ENCODE peak calls at places on chromosome 15, in five cellular contexts. T is PC-3, E is HAP-1, W is pancreas, I is heart right ventricle. A is an unnamed sample. For H3K4me1 and H3K9me3, the result is how much of the 10 kb centered on the place peaks cover.

GRCh38 chr15:91948001-91948608 is 94.6 kb downstream of the SLCO3A1 start:
- DNase-seq in I (peak), W (peak), E (no peak), T (peak), A (no peak)

GRCh38 chr15:99454107-99454809 is 111.5 kb upstream of the MEF2A start:
- DNase-seq in W (no peak), I (no peak), T (no peak), E (peak), A (no peak)

GRCh38 chr15:45402955-45403892 is 24.9 kb upstream of the GATM start:
- DNase-seq in T (peak), E (peak), I (peak), W (peak), A (peak)

GRCh38 chr15:53985562-53985961 is 7.3 kb downstream of the UNC13C start:
- DNase-seq in T (no peak), W (no peak), I (no peak), E (no peak), A (no peak)

GRCh38 chr15:31977812-31978662 is 52.3 kb upstream of the CHRNA7 start:
- DNase-seq in I (peak), T (peak), E (peak), W (no peak), A (no peak)

GRCh38 chr15:39713846-39714245 is 68.8 kb downstream of the FSIP1 start:
- DNase-seq in I (no peak), E (no peak), T (no peak), W (no peak), A (no peak)

GRCh38 chr15:59177445-59177728 is 29.3 kb upstream of the LDHAL6B start:
- DNase-seq in I (no peak), E (no peak), T (no peak), W (no peak), A (no peak)

GRCh38 chr15:81887913-81888312 is 157.9 kb downstream of the MEX3B start:
- DNase-seq in E (no peak), T (peak), W (no peak), I (no peak), A (no peak)

GRCh38 chr15:78394981-78395619 is 42.9 kb upstream of the IREB2 start:
- DNase-seq in E (no peak), W (no peak), I (no peak), T (no peak), A (no peak)

GRCh38 chr15:39859609-39860008 is 60.5 kb downstream of the GPR176 start:
- DNase-seq in W (no peak), I (no peak), T (no peak), E (peak), A (no peak)

GRCh38 chr15:52524223-52525136 is 4.2 kb downstream of the MYO5A start:
- DNase-seq in I (no peak), T (no peak), W (no peak), E (no peak), A (no peak)

GRCh38 chr15:80568298-80568697 is 126.8 kb upstream of the ABHD17C start:
- DNase-seq in I (no peak), T (peak), W (no peak), E (no peak), A (no peak)

GRCh38 chr15:88636654-88637053 is 2.2 kb upstream of the ISG20 start:
- DNase-seq in W (no peak), T (no peak), I (no peak), E (no peak), A (no peak)
- H3K4me1 ChIP-seq in W (under half), T (under half), I (under half), E (under half), A (half or more)

DNA sequence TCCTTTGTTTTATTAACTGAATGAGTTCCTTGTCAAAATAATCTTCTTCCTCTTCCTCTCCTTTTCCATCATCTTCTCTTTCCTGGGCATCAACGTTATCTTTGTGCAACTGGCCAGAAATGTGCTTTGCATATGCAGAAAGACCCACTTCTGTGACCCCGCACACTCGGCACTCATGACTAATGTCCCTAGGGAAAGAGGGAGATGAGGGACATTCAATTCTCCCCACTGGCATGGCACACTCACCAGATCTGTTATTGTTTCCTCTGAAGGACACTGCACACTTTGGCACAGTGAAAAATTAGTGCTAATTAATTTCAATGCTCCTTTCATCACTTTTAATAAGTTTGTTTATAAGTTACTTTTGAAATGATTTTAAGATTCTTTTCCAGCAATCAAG is 34.0 kb downstream of the ZNF106 start:
- DNase-seq in T (no peak), I (no peak), W (no peak), E (no peak), A (no peak)
- H3K4me3 ChIP-seq in T (no peak), I (peak), W (no peak), E (no peak), A (no peak)

GRCh38 chr15:43360821-43361220 is 10.0 kb downstream of the ZSCAN29 start:
- DNase-seq in E (no peak), T (no peak), I (no peak), W (no peak), A (no peak)
- H3K9me3 ChIP-seq in E (under half), T (under half), I (under half), W (under half), A (under half)

GRCh38 chr15:34370129-34370528 is 3.1 kb upstream of the LPCAT4 start:
- DNase-seq in T (no peak), W (no peak), E (no peak), I (no peak), A (no peak)

GRCh38 chr15:34366271-34367043 is 539 bp downstream of the LPCAT4 start:
- DNase-seq in I (peak), T (peak), E (peak), W (peak), A (peak)

GRCh38 chr15:34365073-34365825 is 1.7 kb downstream of the LPCAT4 start:
- DNase-seq in W (no peak), E (no peak), I (peak), T (no peak), A (no peak)

GRCh38 chr15:34365836-34366235 is 1.2 kb downstream of the LPCAT4 start:
- DNase-seq in T (no peak), I (no peak), W (no peak), E (no peak), A (no peak)

DNA sequence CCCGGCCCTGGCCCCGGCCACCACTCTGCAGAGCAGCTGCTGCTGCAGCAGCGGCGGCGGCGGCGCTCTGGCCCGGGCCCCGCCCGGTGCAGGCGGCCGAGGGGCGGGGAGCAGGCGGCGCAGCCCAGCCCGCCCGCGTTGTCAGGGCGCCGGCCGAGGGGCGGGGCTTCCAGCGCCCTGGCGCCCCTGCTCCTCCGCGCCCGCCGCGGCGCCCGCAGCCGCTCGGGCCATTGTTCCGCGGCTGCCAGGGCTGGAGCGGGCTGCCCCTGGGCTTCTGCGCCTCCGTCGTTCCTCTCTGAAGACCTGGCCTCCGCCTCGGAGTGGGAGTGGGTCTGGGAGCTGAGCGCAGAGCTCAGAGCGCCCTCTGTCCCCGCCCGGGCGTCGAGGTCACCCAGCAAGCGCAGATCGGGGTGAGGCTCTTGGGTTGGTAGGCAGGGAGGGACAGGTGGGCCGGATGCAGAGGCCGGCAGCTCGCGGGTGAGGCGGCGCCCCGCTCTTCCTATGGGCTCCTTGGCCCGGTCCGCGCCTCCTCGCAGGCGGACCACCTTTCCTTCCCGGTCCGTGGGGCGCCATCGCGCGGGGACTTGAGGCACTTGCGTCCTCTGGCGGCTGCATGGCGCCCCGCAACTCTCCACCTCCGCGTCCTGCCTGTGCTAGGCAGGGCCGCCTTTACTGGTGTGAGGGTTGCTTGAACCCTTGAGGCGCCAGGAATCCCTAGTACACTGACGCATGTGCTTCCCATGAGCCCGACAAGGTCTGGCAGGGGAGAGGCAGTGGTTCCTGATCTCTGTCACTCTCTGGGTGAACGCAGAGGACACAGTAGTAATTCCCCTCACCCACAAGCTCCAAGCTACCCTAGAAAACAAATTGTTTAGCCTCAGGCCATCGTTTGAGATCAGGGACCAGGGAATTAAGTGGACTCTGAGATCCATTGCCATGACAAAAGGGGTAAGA is at the start of gene LPCAT4:
- DNase-seq in I (peak), E (peak), T (peak), W (peak), A (peak)
- H3K4me1 ChIP-seq in I (under half), E (under half), T (under half), W (under half), A (under half)

GRCh38 chr15:60408438-60409105 is 10.8 kb upstream of the ANXA2 start:
- DNase-seq in E (no peak), I (no peak), T (peak), W (no peak), A (no peak)
- H3K4me3 ChIP-seq in E (no peak), I (no peak), T (peak), W (no peak), A (no peak)

GRCh38 chr15:27648359-27648758 is 450.8 kb downstream of the OCA2 start:
- DNase-seq in W (no peak), E (no peak), I (no peak), T (no peak), A (no peak)

GRCh38 chr15:27650244-27650643 is 448.9 kb downstream of the OCA2 start:
- DNase-seq in W (no peak), T (no peak), E (no peak), I (no peak), A (no peak)

DNA sequence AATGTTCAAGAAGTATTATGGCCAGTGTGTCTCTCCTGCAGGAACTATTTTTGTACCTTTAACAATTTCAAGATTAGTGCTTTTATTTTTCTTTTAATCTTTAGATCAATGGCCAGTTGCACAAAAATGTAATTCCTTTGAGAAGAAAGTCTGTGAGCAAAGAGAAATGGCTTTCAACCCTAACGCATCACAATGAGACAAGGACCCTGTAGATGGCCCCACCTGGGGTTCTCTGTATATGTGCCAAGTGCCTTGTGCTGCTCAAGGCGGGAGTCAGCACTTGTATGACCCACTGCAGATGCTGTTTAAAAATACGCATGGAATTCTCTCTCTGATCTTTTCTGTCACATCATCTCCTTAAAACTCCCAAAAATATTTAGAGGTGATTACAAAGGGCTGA is 453.4 kb downstream of the OCA2 start:
- DNase-seq in W (no peak), I (no peak), E (no peak), T (no peak), A (no peak)
- H3K9me3 ChIP-seq in W (under half), I (under half), E (under half), T (under half), A (under half)

DNA sequence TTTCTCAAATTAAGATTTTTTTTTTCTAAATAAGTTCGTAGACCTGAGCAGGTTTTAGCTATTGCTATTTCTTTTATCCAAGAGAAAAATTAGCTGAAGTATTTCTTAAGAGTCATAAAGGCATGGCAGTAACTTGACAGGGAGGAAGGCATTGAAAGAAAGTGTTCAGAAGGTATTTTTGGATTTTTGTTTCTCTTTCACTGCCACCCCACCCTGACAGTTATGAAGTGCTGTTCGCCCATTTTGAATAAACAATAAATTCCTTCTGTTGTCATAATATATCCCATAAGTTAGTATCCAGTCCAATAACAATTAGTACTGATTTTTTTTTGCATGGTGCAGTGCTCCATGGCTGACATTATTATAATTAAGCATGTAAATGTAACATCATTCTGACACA is 363.0 kb downstream of the NR2F2 start:
- DNase-seq in T (no peak), I (no peak), E (no peak), W (no peak), A (no peak)
- H3K4me1 ChIP-seq in T (under half), I (under half), E (under half), W (under half), A (under half)

GRCh38 chr15:65385868-65386253 is 8.1 kb upstream of the IGDCC3 start:
- DNase-seq in E (no peak), W (no peak), T (no peak), I (peak), A (no peak)

GRCh38 chr15:65384505-65384894 is 6.7 kb upstream of the IGDCC3 start:
- DNase-seq in E (no peak), T (no peak), W (no peak), I (no peak), A (no peak)

GRCh38 chr15:65386886-65387285 is 9.1 kb upstream of the IGDCC3 start:
- DNase-seq in E (no peak), T (no peak), W (no peak), I (no peak), A (no peak)

GRCh38 chr15:65384895-65385867 is 7.4 kb upstream of the IGDCC3 start:
- DNase-seq in W (peak), T (peak), I (peak), E (peak), A (peak)

DNA sequence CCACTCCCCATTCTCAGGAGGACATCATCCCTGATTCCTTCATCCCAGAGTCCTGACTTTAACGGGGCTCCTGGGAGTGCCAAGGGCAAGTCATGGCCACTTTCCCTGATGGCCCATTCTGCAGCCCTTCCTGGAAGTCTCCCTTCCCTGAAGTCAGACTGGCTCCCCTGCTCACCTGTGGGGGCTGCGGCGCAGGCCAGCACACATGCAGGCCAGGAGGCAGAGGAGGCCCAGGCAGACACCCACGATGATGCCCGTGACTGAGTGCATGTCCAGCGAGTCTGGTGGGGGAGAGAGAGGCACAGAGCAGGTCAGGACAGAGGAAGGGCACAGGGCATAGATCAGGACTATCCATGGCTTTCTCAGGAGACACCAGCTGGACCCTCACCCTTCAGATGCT is 8.6 kb upstream of the IGDCC3 start:
- DNase-seq in T (no peak), I (no peak), E (no peak), W (no peak), A (no peak)
- H3K4me3 ChIP-seq in T (no peak), I (no peak), E (no peak), W (no peak), A (no peak)

DNA sequence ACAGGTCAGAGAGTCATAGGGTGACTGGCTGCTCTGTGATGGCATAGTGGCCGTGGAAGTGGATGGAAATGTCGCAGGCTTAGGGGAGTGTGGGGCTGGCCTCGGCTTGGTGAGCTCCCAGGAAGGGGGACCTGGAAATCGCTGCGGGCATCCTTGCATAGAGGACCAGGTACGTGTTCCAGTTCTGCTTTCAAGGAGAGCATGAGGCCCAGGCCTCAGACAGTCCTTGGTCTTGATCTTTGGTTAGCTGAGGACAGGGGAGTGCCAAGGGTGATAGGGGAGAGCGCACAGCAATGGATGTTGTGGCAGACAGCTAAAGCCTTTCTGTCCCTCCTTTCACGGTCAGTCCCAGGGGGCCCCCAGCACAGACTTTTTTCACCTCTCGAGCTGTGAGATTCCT is 110.5 kb downstream of the SNRPN start:
- DNase-seq in E (no peak), T (no peak), W (no peak), I (no peak), A (no peak)
- H3K9me3 ChIP-seq in E (under half), T (half or more), W (under half), I (half or more), A (half or more)

GRCh38 chr15:64009241-64009640 is 37.0 kb downstream of the DAPK2 start:
- DNase-seq in I (peak), E (no peak), W (no peak), T (no peak), A (no peak)

GRCh38 chr15:64009798-64010241 is 36.5 kb downstream of the DAPK2 start:
- DNase-seq in W (no peak), I (no peak), T (peak), E (no peak), A (no peak)

GRCh38 chr15:64010719-64011118 is 35.6 kb downstream of the DAPK2 start:
- DNase-seq in T (peak), W (peak), E (no peak), I (peak), A (no peak)

GRCh38 chr15:64006642-64007041 is 39.6 kb downstream of the DAPK2 start:
- DNase-seq in T (no peak), E (no peak), W (no peak), I (no peak), A (no peak)

GRCh38 chr15:64008177-64008576 is 38.1 kb downstream of the DAPK2 start:
- DNase-seq in E (no peak), I (no peak), T (no peak), W (no peak), A (no peak)
- H3K4me1 ChIP-seq in E (under half), I (half or more), T (under half), W (under half), A (under half)

A was measured in left lung.